ENCODE peak calls at places on chromosomes 11 and 22, in nine cellular contexts. S is thoracic aorta, U is tibial artery, Z is prostate gland, T is lung, L is left ventricle myocardium inferior, Y is right lobe of liver, W is tibial nerve, C is upper lobe of right lung. M is an unnamed sample. For H3K9me3, the result is how much of the 10 kb centered on the place peaks cover.

GRCh38 chr11:41398175-41398574 is 61.3 kb downstream of the LRRC4C start:
- DNase-seq in S (no peak), U (no peak), Z (no peak), T (no peak), L (no peak), Y (no peak), W (no peak), C (no peak), M (no peak)

GRCh38 chr22:27220349-27220748 is 563.0 kb downstream of the MIAT start:
- DNase-seq in S (no peak), U (peak), Z (no peak), T (no peak), L (no peak), Y (no peak), W (peak), C (no peak), M (no peak)

GRCh38 chr22:34135749-34136148 is 215.5 kb upstream of the LARGE1 start:
- DNase-seq in S (no peak), U (no peak), Z (no peak), T (no peak), L (no peak), Y (peak), W (no peak), C (no peak), M (no peak)

GRCh38 chr11:109750964-109751363 is 329.0 kb downstream of the C11orf87 start:
- DNase-seq in S (no peak), U (no peak), Z (no peak), T (no peak), L (no peak), Y (no peak), W (no peak), C (no peak), M (no peak)

GRCh38 chr11:64834723-64835615 is 9.5 kb downstream of the CDC42BPG start:
- DNase-seq in S (no peak), U (no peak), Z (no peak), T (peak), L (no peak), Y (no peak), W (no peak), C (peak), M (no peak)

GRCh38 chr11:38543311-38543710 is 1945.3 kb upstream of the RAG2 start:
- DNase-seq in S (no peak), U (no peak), Z (no peak), T (no peak), L (no peak), Y (no peak), W (no peak), C (no peak), M (no peak)

GRCh38 chr11:124872741-124873140 is 7.5 kb downstream of the ROBO3 start:
- DNase-seq in S (no peak), U (no peak), Z (no peak), T (no peak), L (no peak), Y (no peak), W (no peak), C (no peak), M (no peak)

GRCh38 chr11:3096909-3097395 is 39.7 kb upstream of the CARS1 start:
- DNase-seq in S (no peak), U (no peak), Z (no peak), T (no peak), L (no peak), Y (no peak), W (no peak), C (no peak), M (no peak)

GRCh38 chr11:126281245-126281644 is 1.6 kb upstream of the TIRAP start:
- DNase-seq in S (no peak), U (no peak), Z (no peak), T (peak), L (no peak), Y (no peak), W (no peak), C (peak), M (no peak)

GRCh38 chr22:22348127-22348814 is 103.7 kb downstream of the VPREB1 start:
- DNase-seq in S (no peak), U (no peak), Z (no peak), T (no peak), L (no peak), Y (no peak), W (no peak), C (no peak), M (no peak)

GRCh38 chr11:48170840-48171233 is 45.8 kb upstream of the OR4B1 start:
- DNase-seq in S (no peak), U (no peak), Z (no peak), T (no peak), L (no peak), Y (no peak), W (no peak), C (no peak), M (no peak)

GRCh38 chr11:61797263-61797944 is 4.7 kb downstream of the FEN1 start:
- DNase-seq in S (peak), U (peak), Z (peak), T (peak), L (peak), Y (peak), W (peak), C (no peak), M (peak)

GRCh38 chr11:30852645-30853044 is 266.5 kb upstream of the MPPED2 start:
- DNase-seq in S (no peak), U (no peak), Z (no peak), T (no peak), L (no peak), Y (no peak), W (no peak), C (no peak), M (no peak)

DNA sequence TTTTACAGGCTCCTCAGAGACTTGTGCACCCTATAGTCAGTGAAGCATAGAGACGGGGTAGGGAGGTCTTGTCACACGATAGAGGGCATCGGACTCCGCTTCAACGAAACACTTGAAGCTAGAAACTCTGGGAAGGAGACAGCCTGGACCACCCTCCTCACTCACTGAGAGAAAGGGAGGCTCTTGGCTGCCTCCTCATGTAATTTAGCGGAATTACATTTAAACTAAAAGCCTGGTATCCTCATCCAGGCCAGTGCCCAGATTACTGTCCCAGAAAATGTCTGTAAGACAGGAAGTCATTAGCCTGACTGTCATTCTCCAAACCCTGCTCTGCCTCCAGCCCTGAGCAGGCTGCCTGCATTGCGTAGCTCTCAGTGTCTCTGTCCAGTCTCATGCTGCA is 36.0 kb downstream of the TTLL1 start:
- DNase-seq in S (no peak), U (no peak), Z (no peak), T (no peak), L (no peak), Y (no peak), W (no peak), C (no peak), M (no peak)
- TF ChIP-seq CTCF in S (no peak), U (no peak), Z (no peak), T (no peak), L (no peak), Y (peak), W (no peak), C (no peak), M (peak)

GRCh38 chr22:49010086-49010863 is 817.4 kb downstream of the BRD1 start:
- DNase-seq in S (no peak), U (peak), Z (no peak), T (no peak), L (no peak), Y (peak), W (no peak), C (peak), M (no peak)

GRCh38 chr22:49008682-49009235 is 818.9 kb downstream of the BRD1 start:
- DNase-seq in S (no peak), U (peak), Z (peak), T (no peak), L (no peak), Y (no peak), W (no peak), C (peak), M (no peak)

GRCh38 chr22:49010901-49011300 is 816.8 kb downstream of the BRD1 start:
- DNase-seq in S (no peak), U (no peak), Z (no peak), T (no peak), L (no peak), Y (peak), W (no peak), C (peak), M (no peak)

GRCh38 chr22:49011379-49011768 is 816.3 kb downstream of the BRD1 start:
- DNase-seq in S (no peak), U (peak), Z (no peak), T (no peak), L (no peak), Y (peak), W (no peak), C (no peak), M (no peak)

GRCh38 chr22:49009359-49010063 is 818.2 kb downstream of the BRD1 start:
- DNase-seq in S (no peak), U (peak), Z (no peak), T (no peak), L (no peak), Y (no peak), W (no peak), C (peak), M (no peak)
- H3K9me3 ChIP-seq in S (under half), U (under half), Z (under half), T (under half), L (under half), Y (under half), W (under half), C (under half), M (under half)

DNA sequence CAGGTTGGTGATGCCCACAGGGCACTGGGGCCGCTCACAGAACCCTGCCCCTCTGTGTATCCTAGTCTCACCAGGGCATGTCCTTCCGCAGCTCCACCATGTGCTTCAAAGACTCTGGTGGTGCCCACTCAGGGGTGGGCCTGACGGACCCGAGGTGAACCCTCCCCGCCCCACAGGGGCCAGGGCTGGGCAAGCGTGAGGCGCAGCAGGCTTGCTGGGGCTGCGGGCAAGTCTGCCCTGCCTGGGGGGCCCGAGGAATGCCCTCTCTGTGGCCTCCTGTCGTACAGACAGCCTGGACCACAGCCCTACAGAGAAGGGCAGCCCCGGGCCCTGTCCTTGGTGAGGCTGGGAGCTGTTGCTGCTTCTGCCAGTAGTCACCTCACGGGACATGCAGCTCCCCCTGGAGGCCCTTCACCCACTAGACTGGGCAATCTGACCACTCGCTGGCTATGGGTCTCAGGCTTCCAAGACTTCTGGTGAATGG is 40.2 kb downstream of the TBX1 start:
- DNase-seq in S (no peak), U (no peak), Z (no peak), T (no peak), L (no peak), Y (peak), W (no peak), C (no peak), M (peak)
- TF ChIP-seq CTCF in S (no peak), U (no peak), Z (no peak), T (no peak), L (peak), Y (peak), W (no peak), C (no peak), M (peak)

GRCh38 chr11:33916736-33917135 is 24.9 kb upstream of the LMO2 start:
- DNase-seq in S (no peak), U (no peak), Z (no peak), T (no peak), L (no peak), Y (no peak), W (no peak), C (no peak), M (no peak)

GRCh38 chr11:33919645-33920044 is 27.8 kb upstream of the LMO2 start:
- DNase-seq in S (no peak), U (no peak), Z (no peak), T (no peak), L (no peak), Y (no peak), W (no peak), C (no peak), M (no peak)

GRCh38 chr11:33915521-33915920 is 23.6 kb upstream of the LMO2 start:
- DNase-seq in S (no peak), U (no peak), Z (no peak), T (no peak), L (no peak), Y (no peak), W (no peak), C (no peak), M (no peak)

GRCh38 chr11:33920838-33921613 is 29.1 kb upstream of the LMO2 start:
- DNase-seq in S (no peak), U (no peak), Z (no peak), T (no peak), L (no peak), Y (no peak), W (no peak), C (no peak), M (no peak)
- H3K9me3 ChIP-seq in S (under half), U (under half), Z (under half), T (under half), L (under half), Y (under half), W (under half), C (under half), M (under half)

GRCh38 chr11:7657306-7658025 is 15.8 kb downstream of the CYB5R2 start:
- DNase-seq in S (no peak), U (peak), Z (peak), T (peak), L (no peak), Y (no peak), W (peak), C (no peak), M (peak)
- TF ChIP-seq CTCF in S (peak), U (peak), Z (peak), T (peak), L (peak), Y (peak), W (peak), C (peak), M (peak)

DNA sequence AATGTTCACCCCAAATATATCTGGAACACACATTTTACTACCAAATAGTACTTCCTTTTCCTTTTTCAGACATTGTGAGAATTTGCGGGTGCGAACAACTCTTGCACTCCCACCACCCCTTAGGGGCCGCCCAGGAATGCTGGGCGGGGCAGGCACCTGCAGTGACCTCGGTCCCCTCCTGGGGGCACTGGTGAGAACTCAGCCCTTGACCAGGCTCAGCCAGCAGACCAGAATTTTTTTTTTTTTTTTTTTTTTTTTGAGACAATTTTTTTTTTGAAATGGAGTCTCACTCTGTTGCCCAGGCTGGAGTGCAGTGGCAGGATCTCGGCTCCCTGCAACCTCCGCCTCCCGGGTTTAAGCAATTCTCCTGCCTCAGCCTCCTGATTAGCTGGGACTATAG is 75.8 kb downstream of the ARHGAP8 start:
- DNase-seq in S (no peak), U (no peak), Z (no peak), T (no peak), L (no peak), Y (peak), W (no peak), C (no peak), M (peak)
- H3K9me3 ChIP-seq in S (under half), U (under half), Z (under half), T (under half), L (under half), Y (under half), W (under half), C (under half), M (under half)

GRCh38 chr11:93906486-93906885 is 56.1 kb upstream of the VSTM5 start:
- DNase-seq in S (no peak), U (no peak), Z (no peak), T (no peak), L (no peak), Y (no peak), W (no peak), C (no peak), M (no peak)

GRCh38 chr11:93905384-93905783 is 55.0 kb upstream of the VSTM5 start:
- DNase-seq in S (no peak), U (no peak), Z (no peak), T (no peak), L (no peak), Y (no peak), W (no peak), C (no peak), M (no peak)

GRCh38 chr11:93904711-93905110 is 54.3 kb upstream of the VSTM5 start:
- DNase-seq in S (no peak), U (no peak), Z (no peak), T (no peak), L (no peak), Y (no peak), W (no peak), C (no peak), M (no peak)

GRCh38 chr11:93902921-93903320 is 52.5 kb upstream of the VSTM5 start:
- DNase-seq in S (no peak), U (no peak), Z (no peak), T (no peak), L (no peak), Y (no peak), W (no peak), C (no peak), M (peak)

DNA sequence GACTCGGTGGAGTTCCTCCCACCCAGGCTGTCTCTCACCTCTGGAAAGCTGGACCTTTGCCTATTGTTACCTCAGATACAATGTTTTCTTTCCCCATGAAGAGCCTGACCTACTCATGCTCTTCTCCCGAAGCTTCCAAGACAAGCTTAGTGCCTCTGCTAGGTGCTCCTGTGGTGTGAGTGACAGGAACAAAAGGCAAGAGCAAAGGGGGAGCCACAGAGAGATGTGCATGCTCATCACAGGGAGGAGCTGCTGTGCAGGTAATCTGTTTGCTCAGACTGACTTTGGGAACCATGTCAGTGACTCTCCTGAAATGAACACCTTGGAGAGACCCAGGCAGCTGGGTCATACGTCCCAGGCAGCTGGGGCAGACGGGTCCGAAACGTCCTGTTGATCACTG is 53.6 kb upstream of the VSTM5 start:
- DNase-seq in S (no peak), U (no peak), Z (no peak), T (no peak), L (no peak), Y (no peak), W (no peak), C (no peak), M (no peak)
- TF ChIP-seq CTCF in S (no peak), U (no peak), Z (no peak), T (no peak), L (no peak), Y (no peak), W (no peak), C (no peak), M (no peak)

DNA sequence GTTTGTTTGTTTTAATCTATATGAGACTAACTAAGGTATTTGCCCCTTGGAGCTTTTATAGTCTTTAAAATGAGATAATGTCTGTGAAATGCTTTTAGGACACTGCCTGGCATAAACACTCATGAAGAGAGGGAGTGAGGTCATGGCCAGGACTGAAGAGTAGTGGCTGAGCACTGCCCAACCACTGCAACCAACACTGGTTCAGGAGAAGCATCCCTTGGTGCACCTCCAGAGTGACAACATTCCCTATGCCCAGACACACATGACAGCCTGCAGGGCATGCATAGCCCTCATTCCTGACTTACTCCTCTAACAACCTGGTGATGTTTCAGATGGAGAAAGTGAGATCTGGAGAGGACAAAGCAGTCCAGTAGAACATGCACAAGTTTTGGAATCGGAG is 36.1 kb downstream of the ME3 start:
- DNase-seq in S (no peak), U (no peak), Z (no peak), T (no peak), L (no peak), Y (no peak), W (no peak), C (no peak), M (no peak)
- H3K9me3 ChIP-seq in S (under half), U (under half), Z (under half), T (under half), L (under half), Y (under half), W (under half), C (under half), M (under half)

M was measured in BE2C.